ENCODE peak calls at places on chromosomes 1 and 21, in six cellular contexts. E is IMR-90, W is K562, H is H9, J is A549, V is fibroblast of lung. P is an unnamed sample.

GRCh38 chr1:185412385-185413074 is 95.5 kb upstream of the IVNS1ABP start:
- DNase-seq in H (no peak), J (no peak), V (no peak), W (no peak), E (no peak), P (no peak)

GRCh38 chr21:33125981-33126380 is 56.0 kb downstream of the OLIG1 start:
- DNase-seq in V (no peak), E (no peak), J (no peak), W (no peak), H (no peak), P (no peak)

GRCh38 chr1:19477284-19478240 is 7.8 kb downstream of the CAPZB start:
- DNase-seq in H (no peak), V (no peak), J (no peak), W (no peak), E (no peak), P (no peak)

GRCh38 chr1:33168556-33169289 is 13.1 kb downstream of the TRIM62 start:
- DNase-seq in J (no peak), W (no peak), V (no peak), E (peak; percentile 26), H (no peak), P (no peak)

GRCh38 chr1:155320661-155321576 is at the start of gene RUSC1:
- DNase-seq in H (peak; percentile 91), V (peak; percentile 68), E (peak; percentile 49), W (peak; percentile 77), J (no peak), P (no peak)

GRCh38 chr1:233025156-233025555 is 74.7 kb downstream of the NTPCR start:
- DNase-seq in W (peak; percentile 46), V (no peak), J (peak; percentile 25), H (peak; percentile 86), E (peak; percentile 30), P (no peak)

GRCh38 chr1:164675342-164675904 is 116.4 kb downstream of the PBX1 start:
- DNase-seq in J (no peak), V (no peak), H (no peak), W (no peak), E (peak; percentile 17), P (no peak)

GRCh38 chr1:121443131-121443530 is 258.4 kb downstream of the SRGAP2C start:
- DNase-seq in J (no peak), W (no peak), H (no peak), V (peak; percentile 1), E (peak; percentile 7), P (peak; percentile 2)

GRCh38 chr1:6180215-6180577 is at the start of gene CHD5:
- DNase-seq in E (no peak), J (no peak), V (no peak), H (peak; percentile 68), W (no peak), P (no peak)

GRCh38 chr1:3727825-3728776 is 24.1 kb upstream of the CCDC27 start:
- DNase-seq in V (no peak), J (no peak), E (no peak), W (no peak), H (no peak), P (no peak)

GRCh38 chr21:43921979-43922945 is 57.2 kb downstream of the AGPAT3 start:
- DNase-seq in J (no peak), E (peak; percentile 26), W (peak; percentile 96), H (no peak), V (no peak), P (peak; percentile 29)

GRCh38 chr1:109152196-109152595 is 38.3 kb downstream of the ELAPOR1 start:
- DNase-seq in J (no peak), E (no peak), W (no peak), V (no peak), H (no peak), P (no peak)

GRCh38 chr1:9589144-9589718 is 520 bp downstream of the TMEM201 start:
- DNase-seq in E (peak; percentile 23), H (no peak), J (no peak), W (peak; percentile 44), V (peak; percentile 37), P (peak; percentile 20)

GRCh38 chr1:18830596-18830995 is 28.9 kb downstream of the TAS1R2 start:
- DNase-seq in W (no peak), V (no peak), J (no peak), H (no peak), E (no peak), P (no peak)

GRCh38 chr1:61265665-61266064 is 183.3 kb downstream of the NFIA start:
- DNase-seq in H (no peak), J (no peak), E (no peak), W (no peak), V (no peak), P (no peak)

GRCh38 chr21:39913651-39914145 is 46.5 kb downstream of the PCP4 start:
- DNase-seq in V (no peak), H (no peak), E (no peak), W (no peak), J (no peak), P (no peak)

GRCh38 chr1:214660900-214661299 is 57.9 kb downstream of the CENPF start:
- DNase-seq in E (peak; percentile 96), W (no peak), V (peak; percentile 96), H (no peak), J (no peak), P (peak; percentile 68)

GRCh38 chr1:27887215-27888035 is 15.1 kb downstream of the THEMIS2 start:
- DNase-seq in W (no peak), E (no peak), V (no peak), H (no peak), J (no peak), P (no peak)

GRCh38 chr1:156555715-156556114 is 16.6 kb downstream of the IQGAP3 start:
- DNase-seq in W (no peak), J (no peak), E (no peak), V (no peak), H (no peak), P (no peak)

GRCh38 chr1:21663251-21663950 is 5.8 kb downstream of the RAP1GAP start:
- DNase-seq in J (no peak), V (no peak), E (no peak), W (no peak), H (no peak), P (no peak)

GRCh38 chr1:109201123-109201703 is 12.5 kb upstream of the SARS1 start:
- DNase-seq in E (peak; percentile 96), W (peak; percentile 92), V (peak; percentile 75), J (peak; percentile 36), H (peak; percentile 76), P (peak; percentile 89)

GRCh38 chr1:53362851-53363642 is 35.2 kb upstream of the LRP8 start:
- DNase-seq in J (no peak), E (no peak), H (peak; percentile 63), W (peak; percentile 43), V (no peak), P (no peak)

GRCh38 chr21:27213328-27213727 is 246.4 kb upstream of the ADAMTS5 start:
- DNase-seq in W (no peak), V (peak; percentile 57), J (no peak), H (no peak), E (peak; percentile 36), P (no peak)

GRCh38 chr21:42666023-42666747 is 12.8 kb downstream of the PDE9A start:
- DNase-seq in W (peak; percentile 45), H (peak; percentile 55), E (no peak), V (no peak), J (peak; percentile 24), P (no peak)

GRCh38 chr1:204408074-204408507 is 3.5 kb downstream of the PPP1R15B start:
- DNase-seq in H (no peak), V (peak; percentile 78), J (no peak), E (peak; percentile 74), W (peak; percentile 78), P (peak; percentile 69)

GRCh38 chr1:93749487-93749886 is 67.8 kb upstream of the BCAR3 start:
- DNase-seq in J (no peak), V (no peak), H (no peak), E (no peak), W (no peak), P (no peak)

GRCh38 chr1:213381572-213382084 is 330.6 kb downstream of the RPS6KC1 start:
- DNase-seq in J (no peak), H (no peak), W (no peak), V (peak; percentile 19), E (peak; percentile 12), P (peak; percentile 23)

DNA sequence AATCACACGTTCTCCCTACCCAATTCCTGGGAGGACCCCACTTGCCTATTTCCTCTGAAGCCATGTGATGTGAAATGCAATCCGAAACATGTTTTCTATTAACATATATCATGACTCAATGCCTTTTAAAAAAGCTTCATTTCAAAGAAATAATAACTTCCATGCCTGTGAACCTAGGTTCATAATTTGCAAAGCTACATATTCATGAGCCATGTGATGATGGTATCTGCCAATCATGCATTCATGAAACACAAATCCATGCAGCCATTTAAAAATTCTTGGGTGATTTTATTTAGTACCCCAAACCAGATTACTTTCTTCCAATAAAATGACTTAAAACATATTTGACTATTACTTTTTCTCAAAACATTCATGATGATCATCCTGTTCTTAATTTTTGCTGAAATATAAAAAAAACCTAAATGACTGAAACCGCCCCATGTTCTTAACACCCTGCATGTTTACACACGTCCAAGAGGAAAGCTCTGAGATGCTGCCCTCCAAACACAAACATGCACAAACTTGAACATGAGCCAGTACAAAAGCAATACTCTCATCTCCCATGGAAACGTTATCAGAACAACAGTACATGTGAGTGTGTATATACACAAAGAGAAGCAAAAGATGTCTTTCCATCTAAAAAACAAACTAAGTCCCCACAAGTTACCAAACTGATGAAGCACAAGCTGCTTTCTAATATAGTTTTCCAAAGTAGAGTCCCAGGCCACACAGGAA is 140.1 kb downstream of the TGFBR3 start:
- DNase-seq in W (no peak), V (no peak), J (no peak), E (no peak), H (no peak), P (no peak)
- H3K4me1 ChIP-seq in W (no peaks in the 10 kb centered on the region), V (peaks cover 13% of the 10 kb centered on the region), J (peaks cover 14% of the 10 kb centered on the region), E (peaks cover 5% of the 10 kb centered on the region), H (no peaks in the 10 kb centered on the region), P (peaks cover 8% of the 10 kb centered on the region)

DNA sequence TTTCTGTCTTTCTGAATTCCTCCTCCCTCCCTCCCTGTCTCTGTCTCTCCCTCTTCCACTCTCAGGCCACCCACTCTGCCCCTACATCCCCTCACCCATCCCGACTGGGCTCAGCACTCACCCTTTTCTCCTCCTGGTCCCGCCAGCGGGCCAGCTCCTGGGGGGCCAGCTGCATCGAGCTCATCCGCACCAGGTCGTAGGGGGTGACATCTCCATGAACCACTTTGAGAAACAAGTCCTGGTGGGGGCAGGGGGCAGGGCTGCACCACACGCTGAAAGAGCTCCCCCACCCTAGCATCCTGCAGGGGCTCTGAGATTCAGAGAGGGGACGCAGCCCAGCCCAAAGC is 17.8 kb downstream of the SPOCD1 start:
- DNase-seq in W (no peak), H (no peak), V (no peak), J (no peak), E (no peak), P (no peak)
- H3K4me2 ChIP-seq in W (no peak overlapping the region), H (no peak overlapping the region), V (peak overlapping the region; percentile 98), J (peak overlapping the region; percentile 65), E (peak overlapping the region; percentile 76), P (peak overlapping the region; percentile 99)

DNA sequence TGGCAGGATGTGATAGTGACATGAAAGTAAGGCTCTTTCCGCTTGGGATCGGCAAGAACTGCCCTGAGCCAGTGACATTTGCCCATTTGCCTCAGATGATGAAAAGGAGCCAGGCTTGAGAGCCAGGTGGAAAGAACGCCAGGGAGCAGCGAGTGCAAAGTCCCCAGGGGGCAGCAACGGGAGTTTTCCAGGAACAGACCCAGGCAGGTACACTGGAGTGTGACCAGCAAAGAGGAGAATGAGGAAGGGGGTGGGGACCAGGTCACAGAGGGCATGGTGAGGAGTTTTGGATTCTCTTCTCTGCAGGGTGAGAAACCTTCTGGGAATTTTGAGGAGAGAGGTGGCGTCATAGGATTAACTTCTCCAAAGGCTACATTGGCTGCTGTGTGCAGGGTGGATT is 10.8 kb upstream of the ETS2 start:
- DNase-seq in E (no peak), H (no peak), V (no peak), W (no peak), J (no peak), P (no peak)
- H3K4me1 ChIP-seq in E (peaks cover 5% of the 10 kb centered on the region), H (no peaks in the 10 kb centered on the region), V (no peaks in the 10 kb centered on the region), W (peaks cover 14% of the 10 kb centered on the region), J (peaks cover 51% of the 10 kb centered on the region), P (peaks cover 19% of the 10 kb centered on the region)

GRCh38 chr1:1161683-1162079 is 12.0 kb upstream of the TTLL10 start:
- DNase-seq in H (no peak), V (no peak), E (no peak), W (no peak), J (no peak), P (no peak)
- H3K4me2 ChIP-seq in H (no peak overlapping the region), V (no peak overlapping the region), E (no peak overlapping the region), W (no peak overlapping the region), J (no peak overlapping the region), P (no peak overlapping the region)

P was measured in astrocyte.